ENCODE peak calls at places on chromosomes 5 and 9, in four cellular contexts. Y is progenitor cell of endocrine pancreas, V is pancreas, G is IMR-90. S is an unnamed sample.

GRCh38 chr9:99057665-99058625 is 47.0 kb upstream of the TGFBR1 start:
- DNase-seq in V (no peak), G (peak; percentile 81), Y (no peak), S (peak; percentile 79)

GRCh38 chr5:65037845-65038815 is 269.4 kb downstream of the CWC27 start:
- DNase-seq in Y (no peak), V (peak; percentile 30), G (no peak), S (no peak)

GRCh38 chr5:95808686-95809413 is 13.7 kb downstream of the GLRX start:
- DNase-seq in V (no peak), Y (no peak), G (peak; percentile 52), S (peak; percentile 81)

GRCh38 chr5:3612561-3613175 is 17.0 kb downstream of the IRX1 start:
- DNase-seq in V (no peak), Y (no peak), G (no peak), S (no peak)

GRCh38 chr9:18905033-18905882 is 127.8 kb downstream of the SAXO1 start:
- DNase-seq in V (no peak), Y (no peak), G (peak; percentile 70), S (no peak)

GRCh38 chr5:147822686-147823491 is 8.6 kb downstream of the SPINK1 start:
- DNase-seq in V (no peak), Y (no peak), G (peak; percentile 61), S (peak; percentile 53)

GRCh38 chr5:169778622-169779596 is 141.8 kb downstream of the DOCK2 start:
- DNase-seq in V (no peak), G (no peak), Y (no peak), S (no peak)

GRCh38 chr5:17218353-17219005 is 1.0 kb downstream of the BASP1 start:
- DNase-seq in G (peak; percentile 67), Y (peak; percentile 15), V (no peak), S (no peak)

GRCh38 chr5:31824886-31825774 is 186.2 kb downstream of the PDZD2 start:
- DNase-seq in V (peak; percentile 55), Y (peak; percentile 15), G (peak; percentile 59), S (no peak)

GRCh38 chr9:124293712-124294504 is 36.2 kb downstream of the NEK6 start:
- DNase-seq in V (no peak), G (no peak), Y (no peak), S (no peak)

GRCh38 chr5:176153741-176154140 is 84.5 kb upstream of the SIMC1 start:
- DNase-seq in G (no peak), Y (no peak), V (no peak), S (no peak)

GRCh38 chr5:165029471-165029870 is 1524.1 kb downstream of the MAT2B start:
- DNase-seq in Y (no peak), G (peak; percentile 0), V (no peak), S (no peak)

GRCh38 chr9:26744362-26744965 is 148.1 kb downstream of the CAAP1 start:
- DNase-seq in G (peak; percentile 38), V (no peak), Y (no peak), S (no peak)

GRCh38 chr5:87787640-87788039 is 374.9 kb upstream of the CCNH start:
- DNase-seq in G (no peak), Y (no peak), V (no peak), S (no peak)

GRCh38 chr9:34585946-34586705 is 3.4 kb downstream of the CNTFR start:
- DNase-seq in V (no peak), G (no peak), Y (no peak), S (no peak)

GRCh38 chr5:163695817-163696216 is 190.4 kb downstream of the MAT2B start:
- DNase-seq in V (no peak), G (no peak), Y (no peak), S (no peak)

GRCh38 chr5:36058776-36059175 is 7.9 kb downstream of the UGT3A2 start:
- DNase-seq in V (no peak), Y (no peak), G (no peak), S (no peak)

GRCh38 chr9:82410306-82410705 is 421.7 kb downstream of the SPATA31D1 start:
- DNase-seq in G (peak; percentile 75), Y (no peak), V (no peak), S (no peak)

GRCh38 chr5:158380661-158381060 is 521.7 kb upstream of the CLINT1 start:
- DNase-seq in V (no peak), Y (no peak), G (no peak), S (no peak)

GRCh38 chr5:135356522-135357318 is 42.3 kb downstream of the MACROH2A1 start:
- DNase-seq in G (peak; percentile 67), V (no peak), Y (no peak), S (no peak)

GRCh38 chr9:114396558-114397218 is 8.9 kb upstream of the AKNA start:
- DNase-seq in V (peak; percentile 52), G (peak; percentile 86), Y (no peak), S (no peak)

GRCh38 chr5:40676643-40677333 is 2.9 kb upstream of the PTGER4 start:
- DNase-seq in V (peak; percentile 36), Y (no peak), G (peak; percentile 87), S (no peak)

GRCh38 chr5:36301858-36302603 is at the start of gene RANBP3L:
- DNase-seq in Y (no peak), G (peak; percentile 56), V (no peak), S (no peak)

GRCh38 chr5:136191304-136192014 is 1.5 kb downstream of the SMIM32 start:
- DNase-seq in V (no peak), Y (no peak), G (peak; percentile 20), S (no peak)

GRCh38 chr5:17443333-17444125 is 54.5 kb upstream of the TAF11L2 start:
- DNase-seq in G (no peak), V (no peak), Y (no peak), S (peak; percentile 83)

GRCh38 chr5:142326480-142326938 is 1.7 kb upstream of the SPRY4 start:
- DNase-seq in Y (no peak), V (no peak), G (no peak), S (no peak)

GRCh38 chr5:157166164-157166493 is at the start of gene GARIN3:
- DNase-seq in G (no peak), Y (no peak), V (no peak), S (no peak)

GRCh38 chr5:62691946-62692345 is 113.3 kb downstream of the LRRC70 start:
- DNase-seq in G (no peak), V (no peak), Y (no peak), S (no peak)

GRCh38 chr9:101427957-101428655 is 7.5 kb downstream of the ALDOB start:
- DNase-seq in G (no peak), Y (no peak), V (no peak), S (no peak)

GRCh38 chr5:39015743-39016586 is 58.2 kb downstream of the RICTOR start:
- DNase-seq in Y (no peak), G (peak; percentile 90), V (no peak), S (no peak)

GRCh38 chr5:58893551-58893950 is 310.7 kb downstream of the RAB3C start:
- DNase-seq in G (no peak), V (no peak), Y (no peak), S (no peak)

GRCh38 chr5:10229306-10230048 is 20.2 kb downstream of the ATPSCKMT start:
- DNase-seq in Y (no peak), V (no peak), G (peak; percentile 91), S (no peak)

GRCh38 chr5:168218746-168219145 is 72.7 kb upstream of the WWC1 start:
- DNase-seq in G (no peak), Y (no peak), V (no peak), S (no peak)

GRCh38 chr9:134307223-134307600 is 19.0 kb upstream of the RXRA start:
- DNase-seq in V (no peak), Y (no peak), G (no peak), S (peak; percentile 18)

GRCh38 chr9:131008909-131009618 is at the start of gene LAMC3:
- DNase-seq in Y (no peak), V (no peak), G (no peak), S (no peak)
- TF ChIP-seq CTCF in Y (peak; percentile 54), V (no peak), G (peak; percentile 24), S (peak; percentile 31)

GRCh38 chr5:171155621-171156020 is 153.4 kb upstream of the TLX3 start:
- DNase-seq in G (peak; percentile 38), Y (no peak), V (no peak), S (no peak)

GRCh38 chr5:171149772-171150171 is 159.3 kb upstream of the TLX3 start:
- DNase-seq in V (no peak), Y (no peak), G (no peak), S (no peak)

GRCh38 chr5:171157233-171157632 is 151.8 kb upstream of the TLX3 start:
- DNase-seq in Y (no peak), G (no peak), V (no peak), S (no peak)

GRCh38 chr5:171149333-171149732 is 159.7 kb upstream of the TLX3 start:
- DNase-seq in Y (no peak), G (no peak), V (no peak), S (no peak)

DNA sequence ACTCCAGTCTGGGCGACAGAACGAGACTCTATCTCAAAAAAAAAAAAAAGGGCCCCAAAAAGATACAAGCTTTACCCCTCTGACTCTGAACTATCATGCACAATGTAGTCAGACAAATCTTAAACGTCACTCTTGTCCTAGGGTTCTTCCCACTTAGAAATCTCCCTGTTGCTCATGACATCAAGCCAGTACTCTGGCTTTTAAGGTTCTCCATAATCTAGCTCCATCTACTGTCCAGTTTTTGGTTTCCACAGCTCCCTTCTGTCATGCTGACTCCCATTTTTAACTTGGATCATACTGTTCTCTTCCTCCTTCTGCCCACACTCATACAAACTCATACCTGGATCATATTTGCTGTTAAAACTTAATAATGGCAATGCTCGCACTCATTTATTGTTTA is 156.7 kb upstream of the TLX3 start:
- DNase-seq in G (peak; percentile 54), Y (no peak), V (no peak), S (no peak)
- TF ChIP-seq CTCF in G (peak; percentile 47), Y (no peak), V (no peak), S (no peak)

GRCh38 chr5:139402561-139403158 is 1.2 kb downstream of the SPATA24 start:
- DNase-seq in G (no peak), V (no peak), Y (no peak), S (no peak)

GRCh38 chr5:139406960-139407359 is 3.1 kb upstream of the SPATA24 start:
- DNase-seq in G (no peak), V (no peak), Y (no peak), S (no peak)

GRCh38 chr5:139403418-139403786 is 487 bp downstream of the SPATA24 start:
- DNase-seq in V (no peak), Y (no peak), G (no peak), S (no peak)

GRCh38 chr5:139403787-139404483 is at the start of gene SPATA24:
- DNase-seq in Y (peak; percentile 91), G (peak; percentile 96), V (peak; percentile 95), S (peak; percentile 93)

GRCh38 chr5:139404484-139404840 is 573 bp upstream of the SPATA24 start:
- DNase-seq in G (no peak), V (no peak), Y (no peak), S (no peak)
- TF ChIP-seq CTCF in G (no peak), V (no peak), Y (no peak), S (no peak)

GRCh38 chr5:172834570-172835245 is 657 bp downstream of the ERGIC1 start:
- DNase-seq in Y (peak; percentile 20), V (peak; percentile 45), G (no peak), S (no peak)
- TF ChIP-seq CTCF in Y (no peak), V (no peak), G (peak; percentile 5), S (no peak)

S was measured in CD14-positive monocyte.